ENCODE peak calls at places on chromosomes 1 and 21, in ten cellular contexts. N, S, F, B, C, R, H, O, J and T are unnamed samples.
A peak's percentile ranks its signal among the peaks of the same experiment; 100 is the strongest.

GRCh38 chr1:29388170-29388569 is 151.8 kb downstream of the PTPRU start:
- DNase-seq in R (no peak), C (no peak), H (no peak), O (no peak), S (no peak), B (no peak), N (peak; percentile 23), F (no peak), J (no peak), T (no peak)

GRCh38 chr1:243974451-243975292 is 76.4 kb upstream of the ZBTB18 start:
- DNase-seq in F (no peak), O (peak; percentile 60), H (no peak), C (no peak), N (peak; percentile 37), B (no peak), S (no peak), R (no peak), J (no peak), T (no peak)

GRCh38 chr1:228393268-228393699 is 13.4 kb downstream of the TRIM11 start:
- DNase-seq in F (no peak), R (no peak), H (no peak), O (peak; percentile 88), C (no peak), N (no peak), B (peak; percentile 59), S (peak; percentile 42), J (no peak), T (no peak)

GRCh38 chr1:33918368-33918767 is 54.5 kb downstream of the HMGB4 start:
- DNase-seq in S (peak; percentile 69), N (no peak), F (no peak), B (no peak), R (no peak), C (no peak), J (no peak), O (peak; percentile 83), H (no peak), T (no peak)

GRCh38 chr1:246893205-246893939 is 38.4 kb downstream of the AHCTF1 start:
- DNase-seq in F (no peak), O (no peak), C (no peak), J (no peak), S (no peak), R (no peak), N (no peak), H (no peak), B (no peak), T (no peak)

GRCh38 chr1:28436211-28436769 is 66.8 kb downstream of the PHACTR4 start:
- DNase-seq in C (no peak), N (no peak), O (no peak), R (no peak), S (no peak), J (no peak), B (no peak), F (no peak), H (no peak), T (no peak)

GRCh38 chr21:27528697-27529096 is 561.8 kb upstream of the ADAMTS5 start:
- DNase-seq in H (no peak), O (peak; percentile 65), C (no peak), F (no peak), N (no peak), B (no peak), R (no peak), S (no peak), J (no peak), T (no peak)

GRCh38 chr1:154849645-154850131 is 20.4 kb downstream of the KCNN3 start:
- DNase-seq in C (peak; percentile 39), O (no peak), J (no peak), R (no peak), F (no peak), H (no peak), S (peak; percentile 27), B (no peak), N (no peak), T (no peak)

GRCh38 chr1:99548924-99549605 is 96.8 kb upstream of the PALMD start:
- DNase-seq in S (no peak), N (no peak), C (no peak), F (no peak), O (peak; percentile 64), H (no peak), J (peak; percentile 18), B (no peak), R (no peak), T (peak; percentile 15)

GRCh38 chr1:98077691-98078090 is 156.9 kb upstream of the DPYD start:
- DNase-seq in N (no peak), B (no peak), C (no peak), J (no peak), R (no peak), O (peak; percentile 44), H (no peak), F (no peak), S (no peak), T (no peak)

GRCh38 chr1:31712625-31713024 is 8.8 kb upstream of the COL16A1 start:
- DNase-seq in H (no peak), F (no peak), B (no peak), S (peak; percentile 60), R (no peak), J (peak; percentile 34), O (peak; percentile 99), N (no peak), C (no peak), T (no peak)